ENCODE peak calls at places on chromosomes 2 and 18, in seven cellular contexts. I is IMR-90, Y is uterus, Z is GM12892, O is body of pancreas, V is sigmoid colon, J is stomach. S is an unnamed sample.

GRCh38 chr2:207176245-207176644 is 10.5 kb upstream of the KLF7 start:
- DNase-seq in V (no peak), Z (no peak), J (no peak), O (no peak), Y (no peak), I (no peak), S (no peak)

GRCh38 chr2:99297990-99298389 is 3.0 kb downstream of the LYG1 start:
- DNase-seq in O (no peak), V (no peak), Y (no peak), J (no peak), I (peak; percentile 4), Z (no peak), S (no peak)

GRCh38 chr2:126655066-126655465 is 892 bp upstream of the GYPC start:
- DNase-seq in I (peak; percentile 20), Z (no peak), O (no peak), J (no peak), V (no peak), Y (no peak), S (no peak)

GRCh38 chr18:64981915-64982314 is 768.9 kb upstream of the CDH7 start:
- DNase-seq in Z (no peak), V (no peak), J (no peak), O (no peak), I (no peak), Y (no peak), S (no peak)

GRCh38 chr2:104736026-104736425 is 117.9 kb upstream of the POU3F3 start:
- DNase-seq in Y (no peak), I (no peak), Z (no peak), J (no peak), V (no peak), O (no peak), S (no peak)

GRCh38 chr18:3468066-3468705 is 18.2 kb downstream of the TGIF1 start:
- DNase-seq in Z (no peak), Y (no peak), O (no peak), J (no peak), V (no peak), I (no peak), S (no peak)

GRCh38 chr18:80169607-80170006 is 60.5 kb downstream of the ADNP2 start:
- DNase-seq in Y (no peak), V (no peak), O (no peak), Z (no peak), J (no peak), I (peak; percentile 50), S (no peak)

GRCh38 chr2:174121612-174122011 is 126.7 kb downstream of the OLA1 start:
- DNase-seq in I (no peak), Y (no peak), J (no peak), Z (no peak), V (no peak), O (no peak), S (no peak)

GRCh38 chr18:28115149-28115550 is 61.8 kb downstream of the CDH2 start:
- DNase-seq in V (no peak), Y (no peak), I (peak; percentile 96), Z (no peak), O (no peak), J (no peak), S (no peak)

GRCh38 chr2:112530728-112531127 is 11.5 kb upstream of the POLR1B start:
- DNase-seq in V (no peak), I (no peak), Z (no peak), Y (no peak), J (no peak), O (no peak), S (no peak)

GRCh38 chr2:45442026-45442425 is 169.0 kb downstream of the SRBD1 start:
- DNase-seq in J (no peak), O (no peak), V (no peak), I (no peak), Y (no peak), Z (no peak), S (no peak)

GRCh38 chr18:13465126-13465446 is 246.5 kb downstream of the LDLRAD4 start:
- DNase-seq in J (no peak), I (no peak), Z (no peak), Y (no peak), V (peak; percentile 2), O (no peak), S (no peak)

GRCh38 chr18:64806232-64806631 is 657.3 kb upstream of the LINC00305 start:
- DNase-seq in Y (no peak), V (no peak), I (no peak), Z (no peak), O (no peak), J (no peak), S (no peak)

GRCh38 chr2:62119313-62119969 is 76.5 kb upstream of the B3GNT2 start:
- DNase-seq in V (no peak), Y (no peak), I (no peak), O (no peak), J (no peak), Z (no peak), S (no peak)

GRCh38 chr2:38274286-38275276 is 102.5 kb downstream of the ATL2 start:
- DNase-seq in V (no peak), J (no peak), Y (peak; percentile 70), O (peak; percentile 15), Z (peak; percentile 13), I (peak; percentile 87), S (no peak)

GRCh38 chr18:9096013-9096383 is 6.5 kb upstream of the NDUFV2 start:
- DNase-seq in Z (no peak), Y (no peak), J (no peak), O (no peak), I (no peak), V (no peak), S (no peak)

GRCh38 chr2:10196948-10197717 is 74.6 kb downstream of the RRM2 start:
- DNase-seq in O (no peak), Y (no peak), I (no peak), V (no peak), J (no peak), Z (no peak), S (no peak)

GRCh38 chr2:3376821-3377220 is 797 bp downstream of the EIPR1 start:
- DNase-seq in Y (no peak), Z (no peak), I (no peak), J (no peak), O (no peak), V (no peak), S (no peak)

GRCh38 chr2:3379647-3380534 is at the start of gene TRAPPC12:
- DNase-seq in I (peak; percentile 80), Y (peak; percentile 84), O (peak; percentile 92), Z (peak; percentile 75), V (peak; percentile 95), J (peak; percentile 93), S (peak; percentile 96)

GRCh38 chr2:3377279-3377611 is 373 bp downstream of the EIPR1 start:
- DNase-seq in Y (no peak), J (no peak), V (no peak), O (no peak), I (peak; percentile 41), Z (no peak), S (no peak)

GRCh38 chr2:3379339-3379646 is 201 bp upstream of the TRAPPC12 start:
- DNase-seq in Z (no peak), V (no peak), Y (no peak), I (no peak), O (no peak), J (no peak), S (no peak)

DNA sequence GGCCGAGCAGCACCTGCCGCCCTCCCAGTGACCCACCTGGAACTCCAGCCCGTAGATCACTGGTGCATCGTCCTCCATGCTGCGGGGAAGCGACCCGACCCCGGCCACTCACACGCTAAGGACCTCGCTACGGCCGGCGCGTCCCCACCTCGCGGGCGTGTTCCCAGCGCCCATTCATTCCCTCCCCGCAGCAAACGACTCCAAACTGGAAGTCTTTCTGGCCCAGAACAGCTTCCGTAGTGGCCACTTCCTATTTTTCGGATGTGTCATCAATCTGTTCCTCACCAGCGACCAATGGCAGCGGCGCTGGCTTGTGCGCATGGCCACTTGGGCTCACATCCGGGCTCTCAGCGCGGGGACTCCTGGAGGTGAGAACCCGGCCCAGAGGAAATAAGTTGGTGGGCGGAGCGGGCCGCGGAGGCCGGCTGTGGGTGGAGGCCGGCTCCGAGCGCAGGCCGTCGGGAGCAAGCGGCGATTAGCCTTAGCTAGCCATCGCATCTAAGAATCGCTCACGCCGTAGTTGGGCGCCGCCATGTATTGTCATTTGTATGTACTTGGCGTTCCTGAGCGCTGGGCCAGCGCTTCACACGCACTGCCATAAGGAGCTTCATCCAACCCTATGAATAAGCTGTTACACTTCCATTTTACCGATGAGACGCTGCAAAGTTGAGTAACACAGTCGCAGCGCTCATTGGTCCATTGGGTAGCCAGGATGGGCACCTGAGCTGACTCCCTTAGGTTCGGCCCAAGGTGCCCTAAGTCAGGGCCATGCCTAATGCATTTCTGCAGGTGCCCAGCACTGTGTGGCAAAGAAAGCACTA is at the start of gene EIPR1:
- DNase-seq in J (peak; percentile 99), Z (peak; percentile 90), V (peak; percentile 99), Y (peak; percentile 96), O (peak; percentile 99), I (peak; percentile 98), S (peak; percentile 99)
- TF ChIP-seq POLR2A in J (peak; percentile 43), Z (peak; percentile 89), V (peak; percentile 77), Y (peak; percentile 51), O (peak; percentile 67), I (peak; percentile 66), S (peak; percentile 67)

GRCh38 chr2:53767405-53768232 is at the start of gene CHAC2:
- DNase-seq in Z (peak; percentile 66), Y (peak; percentile 78), J (peak; percentile 89), O (peak; percentile 87), I (peak; percentile 78), V (peak; percentile 89), S (peak; percentile 95)
- TF ChIP-seq POLR2A in Z (peak; percentile 86), Y (peak; percentile 23), J (no peak), O (no peak), I (peak; percentile 61), V (no peak), S (no peak)

GRCh38 chr2:27237341-27237945 is 20.3 kb downstream of the CAD start:
- DNase-seq in Z (no peak), J (no peak), V (peak; percentile 45), Y (no peak), I (no peak), O (no peak), S (no peak)
- TF ChIP-seq POLR2A in Z (no peak), J (no peak), V (no peak), Y (no peak), I (no peak), O (no peak), S (no peak)

DNA sequence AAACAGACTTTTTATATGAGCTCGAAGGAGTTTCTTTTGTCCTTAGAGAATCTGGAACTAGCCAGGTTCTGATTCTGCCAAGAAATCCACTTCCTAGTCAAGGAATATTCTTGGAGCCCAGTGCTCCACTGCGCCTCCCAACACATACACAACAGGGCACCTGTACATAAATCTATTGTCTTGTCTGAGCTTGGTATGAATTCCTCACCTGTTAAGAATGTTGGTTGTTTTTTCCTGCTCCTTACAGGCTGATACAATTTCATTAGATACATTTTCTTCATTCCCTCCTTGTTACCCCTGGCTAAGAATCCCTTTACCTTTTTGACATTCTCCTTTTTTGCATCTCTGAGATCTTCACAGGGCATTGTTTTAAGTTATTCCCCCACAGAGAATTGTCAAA is 56.0 kb upstream of the FZD7 start:
- DNase-seq in J (no peak), Z (no peak), Y (no peak), O (no peak), I (no peak), V (peak; percentile 18), S (no peak)
- TF ChIP-seq POLR2A in J (no peak), Z (no peak), Y (no peak), O (no peak), I (no peak), V (no peak), S (no peak)

S was measured in Peyer's patch.